ENCODE peak calls at places on chromosome 16, in five cellular contexts. M, C, P, H and F are unnamed samples.

GRCh38 chr16:24257965-24258364 is 1.8 kb downstream of the CACNG3 start:
- DNase-seq in M (no peak), H (no peak), C (no peak), P (no peak), F (no peak)

GRCh38 chr16:81817789-81818304 is 38.8 kb downstream of the PLCG2 start:
- DNase-seq in H (peak), P (no peak), C (no peak), M (no peak), F (peak)

GRCh38 chr16:60905806-60906205 is 1130.4 kb downstream of the CDH8 start:
- DNase-seq in H (no peak), C (no peak), M (no peak), P (no peak), F (no peak)

GRCh38 chr16:74309789-74310781 is 13.5 kb downstream of the PSMD7 start:
- DNase-seq in M (no peak), H (peak), C (peak), P (no peak), F (no peak)

GRCh38 chr16:85641776-85642176 is 28.7 kb downstream of the GSE1 start:
- DNase-seq in C (no peak), P (no peak), H (no peak), M (peak), F (no peak)

GRCh38 chr16:64615647-64616280 is 506.1 kb downstream of the CDH11 start:
- DNase-seq in M (no peak), H (no peak), P (no peak), C (no peak), F (no peak)

GRCh38 chr16:27110524-27110896 is 43.8 kb downstream of the C16orf82 start:
- DNase-seq in M (no peak), P (no peak), H (no peak), C (no peak), F (no peak)

GRCh38 chr16:2827831-2828520 is 2.1 kb upstream of the ZG16B start:
- DNase-seq in M (no peak), P (no peak), C (no peak), H (no peak), F (no peak)

GRCh38 chr16:20904507-20905079 is 4.0 kb downstream of the LYRM1 start:
- DNase-seq in C (no peak), M (no peak), H (peak), P (no peak), F (peak)

GRCh38 chr16:8655184-8655717 is 19.2 kb upstream of the ABAT start:
- DNase-seq in M (no peak), C (peak), P (no peak), H (peak), F (no peak)

GRCh38 chr16:52068447-52069074 is 478.4 kb downstream of the TOX3 start:
- DNase-seq in M (peak), C (peak), P (no peak), H (no peak), F (no peak)

GRCh38 chr16:30185683-30186421 is 2.5 kb downstream of the CORO1A start:
- DNase-seq in H (peak), P (peak), C (no peak), M (peak), F (peak)

GRCh38 chr16:85913141-85913601 is 14.2 kb downstream of the IRF8 start:
- DNase-seq in M (no peak), P (no peak), C (no peak), H (no peak), F (no peak)

GRCh38 chr16:27642753-27643152 is 92.8 kb downstream of the KATNIP start:
- DNase-seq in H (no peak), M (no peak), C (no peak), P (no peak), F (no peak)

GRCh38 chr16:49281843-49282642 is 405 bp upstream of the CBLN1 start:
- DNase-seq in P (peak), H (peak), M (peak), C (peak), F (no peak)

GRCh38 chr16:55678061-55678935 is 22.5 kb downstream of the SLC6A2 start:
- DNase-seq in C (no peak), P (no peak), H (no peak), M (no peak), F (no peak)

GRCh38 chr16:65975049-65975708 is 391.3 kb upstream of the CDH5 start:
- DNase-seq in P (no peak), M (no peak), H (no peak), C (no peak), F (no peak)

GRCh38 chr16:53773150-53773846 is 69.3 kb downstream of the FTO start:
- DNase-seq in P (no peak), C (peak), H (peak), M (no peak), F (no peak)

GRCh38 chr16:30413116-30413806 is 5.9 kb downstream of the ZNF771 start:
- DNase-seq in H (no peak), M (no peak), C (no peak), P (no peak), F (no peak)

GRCh38 chr16:11994187-11995119 is 17.9 kb downstream of the SNX29 start:
- DNase-seq in C (no peak), M (no peak), H (peak), P (no peak), F (peak)

GRCh38 chr16:81214745-81215166 is 23.7 kb upstream of the BCO1 start:
- DNase-seq in C (peak), H (no peak), P (no peak), M (peak), F (no peak)

GRCh38 chr16:15464401-15465186 is 30.2 kb downstream of the BMERB1 start:
- DNase-seq in C (no peak), H (no peak), M (no peak), P (no peak), F (no peak)

GRCh38 chr16:74774223-74775139 is at the start of gene FA2H:
- DNase-seq in H (peak), P (peak), M (peak), C (peak), F (no peak)

GRCh38 chr16:66293932-66294331 is 72.6 kb upstream of the CDH5 start:
- DNase-seq in P (no peak), C (no peak), M (no peak), H (no peak), F (no peak)

GRCh38 chr16:3401719-3402397 is 843 bp downstream of the ZNF174 start:
- DNase-seq in M (no peak), P (no peak), H (no peak), C (peak), F (no peak)

GRCh38 chr16:24771132-24771778 is 41.8 kb downstream of the TNRC6A start:
- DNase-seq in H (no peak), C (no peak), P (no peak), M (no peak), F (no peak)

GRCh38 chr16:4679854-4680636 is 13.3 kb upstream of the NUDT16L1 start:
- DNase-seq in P (no peak), C (no peak), M (peak), H (no peak), F (peak)

GRCh38 chr16:14249291-14250032 is 178.3 kb downstream of the MRTFB start:
- DNase-seq in P (peak), M (no peak), C (peak), H (peak), F (no peak)

GRCh38 chr16:73066927-73067670 is 19.2 kb upstream of the ZFHX3 start:
- DNase-seq in P (no peak), C (no peak), H (no peak), M (no peak), F (no peak)

GRCh38 chr16:1026057-1026783 is 44.6 kb downstream of the SOX8 start:
- DNase-seq in P (no peak), M (no peak), C (no peak), H (no peak), F (no peak)

GRCh38 chr16:12532871-12533610 is 270.6 kb downstream of the CPPED1 start:
- DNase-seq in P (peak), H (no peak), C (no peak), M (no peak), F (no peak)

GRCh38 chr16:85809645-85810044 is 10.2 kb downstream of the COX4I1 start:
- DNase-seq in M (no peak), C (no peak), P (no peak), H (no peak), F (peak)

GRCh38 chr16:89924925-89925307 is 1.8 kb downstream of the TUBB3 start:
- DNase-seq in P (no peak), H (no peak), C (no peak), M (no peak), F (no peak)

GRCh38 chr16:66717112-66717675 is 20.7 kb upstream of the CMTM4 start:
- DNase-seq in P (no peak), H (peak), M (no peak), C (peak), F (peak)